ENCODE peak calls at places on chromosomes 13 and 19, in seven cellular contexts. N, I, P, Y, Q, J and A are unnamed samples.

GRCh38 chr19:36679455-36679854 is 8.0 kb upstream of the ZNF567 start:
- DNase-seq in Q (no peak), I (no peak), Y (no peak), J (no peak), N (no peak), P (no peak), A (no peak)

GRCh38 chr19:55809381-55810058 is 22.3 kb downstream of the NLRP11 start:
- DNase-seq in J (peak), Y (peak), P (peak), I (no peak), N (no peak), Q (no peak), A (peak)

GRCh38 chr13:36536546-36536945 is 104.3 kb downstream of the CCNA1 start:
- DNase-seq in Q (no peak), N (no peak), P (no peak), J (no peak), Y (no peak), I (no peak), A (no peak)

GRCh38 chr13:113207890-113208423 is 512 bp downstream of the PCID2 start:
- DNase-seq in Y (no peak), Q (peak), J (no peak), N (peak), I (no peak), P (peak), A (no peak)

GRCh38 chr13:59609421-59609820 is 554.3 kb downstream of the DIAPH3 start:
- DNase-seq in N (no peak), Y (no peak), P (no peak), I (no peak), Q (no peak), J (no peak), A (no peak)

GRCh38 chr13:110387451-110388140 is 80.5 kb downstream of the COL4A2 start:
- DNase-seq in J (peak), Y (no peak), I (no peak), N (no peak), P (peak), Q (no peak), A (peak)

GRCh38 chr13:84096221-84096620 is 213.9 kb upstream of the SLITRK1 start:
- DNase-seq in J (no peak), I (no peak), P (no peak), N (no peak), Q (no peak), Y (no peak), A (no peak)

GRCh38 chr19:35058370-35058769 is 16.8 kb downstream of the HPN start:
- DNase-seq in I (no peak), Q (no peak), N (no peak), J (no peak), Y (no peak), P (no peak), A (no peak)

GRCh38 chr19:1291761-1292418 is 6.2 kb downstream of the EFNA2 start:
- DNase-seq in J (no peak), Q (no peak), P (no peak), Y (no peak), I (no peak), N (no peak), A (no peak)

GRCh38 chr13:100588350-100589177 is at the start of gene GGACT:
- DNase-seq in N (peak), Y (peak), I (peak), J (peak), P (peak), Q (peak), A (peak)

GRCh38 chr13:58587183-58587582 is 955.6 kb downstream of the PCDH17 start:
- DNase-seq in P (no peak), I (no peak), J (no peak), Q (no peak), N (no peak), Y (no peak), A (no peak)

GRCh38 chr13:94602467-94602866 is 810 bp downstream of the GPR180 start:
- DNase-seq in P (no peak), Q (no peak), N (no peak), J (no peak), I (no peak), Y (no peak), A (no peak)

GRCh38 chr13:113732176-113732960 is 26.7 kb upstream of the TMEM255B start:
- DNase-seq in Q (no peak), J (no peak), Y (no peak), I (peak), P (no peak), N (no peak), A (no peak)